ENCODE peak calls at places on chromosomes 13 and 19, in four cellular contexts. Z is AG10803, N is RWPE1, J is lung. F is an unnamed sample.

GRCh38 chr13:104625196-104625595 is 1559.0 kb upstream of the SLC10A2 start:
- DNase-seq in Z (no peak), N (no peak), J (no peak), F (no peak)

GRCh38 chr19:44745386-44745831 is 3.1 kb upstream of the BCL3 start:
- DNase-seq in Z (peak; percentile 81), N (no peak), J (peak; percentile 68), F (peak; percentile 74)

GRCh38 chr19:28436320-28436719 is 776.6 kb downstream of the UQCRFS1 start:
- DNase-seq in Z (no peak), N (no peak), J (no peak), F (no peak)

GRCh38 chr13:80924596-80924995 is 583.7 kb upstream of the SPRY2 start:
- DNase-seq in Z (no peak), N (no peak), J (no peak), F (no peak)

GRCh38 chr19:58123354-58123753 is 25.3 kb upstream of the ZSCAN18 start:
- DNase-seq in Z (no peak), N (no peak), J (no peak), F (no peak)

GRCh38 chr19:3986260-3987041 is 1.2 kb upstream of the EEF2 start:
- DNase-seq in Z (peak; percentile 80), N (peak; percentile 57), J (peak; percentile 53), F (no peak)

GRCh38 chr13:98778749-98779148 is 26.3 kb upstream of the SLC15A1 start:
- DNase-seq in Z (no peak), N (no peak), J (no peak), F (no peak)

GRCh38 chr19:14361824-14362223 is 19.4 kb upstream of the ADGRE5 start:
- DNase-seq in Z (no peak), N (no peak), J (no peak), F (no peak)

GRCh38 chr19:29326849-29327840 is 114.2 kb upstream of the UQCRFS1 start:
- DNase-seq in Z (no peak), N (no peak), J (no peak), F (no peak)

GRCh38 chr13:110759710-110760109 is 46.2 kb downstream of the ING1 start:
- DNase-seq in Z (peak; percentile 21), N (peak; percentile 26), J (no peak), F (no peak)

GRCh38 chr13:67438465-67438864 is 208.3 kb upstream of the PCDH9 start:
- DNase-seq in Z (no peak), N (no peak), J (no peak), F (no peak)

GRCh38 chr13:31134055-31134711 is 27.5 kb downstream of the HSPH1 start:
- DNase-seq in Z (no peak), N (no peak), J (no peak), F (no peak)

GRCh38 chr19:44975444-44975843 is 20.3 kb downstream of the CLPTM1 start:
- DNase-seq in Z (no peak), N (no peak), J (no peak), F (no peak)

GRCh38 chr19:49272204-49272603 is 52.8 kb downstream of the SLC6A16 start:
- DNase-seq in Z (peak; percentile 27), N (peak; percentile 88), J (no peak), F (no peak)

GRCh38 chr13:107138468-107138867 is 570.5 kb upstream of the ARGLU1 start:
- DNase-seq in Z (no peak), N (no peak), J (no peak), F (no peak)

GRCh38 chr13:19586904-19587634 is 25.7 kb upstream of the TPTE2 start:
- DNase-seq in Z (peak; percentile 46), N (peak; percentile 36), J (peak; percentile 31), F (no peak)

GRCh38 chr19:21593934-21594844 is 88.8 kb downstream of the ZNF429 start:
- DNase-seq in Z (no peak), N (no peak), J (peak; percentile 54), F (no peak)

GRCh38 chr13:45374917-45375316 is 33.9 kb upstream of the TPT1 start:
- DNase-seq in Z (peak; percentile 21), N (no peak), J (no peak), F (no peak)

GRCh38 chr13:53151692-53152421 is 123.2 kb downstream of the OLFM4 start:
- DNase-seq in Z (peak; percentile 32), N (peak; percentile 3), J (no peak), F (no peak)

GRCh38 chr13:40505196-40505595 is 161.2 kb downstream of the FOXO1 start:
- DNase-seq in Z (no peak), N (no peak), J (no peak), F (no peak)

GRCh38 chr13:27425918-27426630 is 1.7 kb downstream of the GTF3A start:
- DNase-seq in Z (peak; percentile 81), N (peak; percentile 82), J (peak; percentile 82), F (no peak)

GRCh38 chr19:10514211-10515145 is 2.8 kb downstream of the S1PR5 start:
- DNase-seq in Z (no peak), N (no peak), J (no peak), F (no peak)

GRCh38 chr19:42122691-42123607 is 9.3 kb downstream of the POU2F2 start:
- DNase-seq in Z (no peak), N (no peak), J (no peak), F (no peak)

GRCh38 chr13:92196566-92197256 is 798.3 kb downstream of the GPC5 start:
- DNase-seq in Z (no peak), N (no peak), J (no peak), F (no peak)

GRCh38 chr19:1566392-1567115 is 1.6 kb downstream of the MEX3D start:
- DNase-seq in Z (peak; percentile 78), N (peak; percentile 62), J (peak; percentile 71), F (peak; percentile 58)

GRCh38 chr13:73835138-73835721 is 299.0 kb downstream of the KLF12 start:
- DNase-seq in Z (peak; percentile 42), N (peak; percentile 37), J (no peak), F (no peak)

GRCh38 chr13:70613295-70613694 is 505.0 kb upstream of the KLHL1 start:
- DNase-seq in Z (no peak), N (no peak), J (no peak), F (no peak)

GRCh38 chr19:49855676-49856573 is 5.0 kb downstream of the PTOV1 start:
- DNase-seq in Z (no peak), N (no peak), J (no peak), F (no peak)

GRCh38 chr13:53001444-53001843 is 27.2 kb upstream of the OLFM4 start:
- DNase-seq in Z (no peak), N (no peak), J (no peak), F (no peak)

GRCh38 chr19:10256551-10256950 is 4.5 kb downstream of the MRPL4 start:
- DNase-seq in Z (no peak), N (no peak), J (no peak), F (no peak)

DNA sequence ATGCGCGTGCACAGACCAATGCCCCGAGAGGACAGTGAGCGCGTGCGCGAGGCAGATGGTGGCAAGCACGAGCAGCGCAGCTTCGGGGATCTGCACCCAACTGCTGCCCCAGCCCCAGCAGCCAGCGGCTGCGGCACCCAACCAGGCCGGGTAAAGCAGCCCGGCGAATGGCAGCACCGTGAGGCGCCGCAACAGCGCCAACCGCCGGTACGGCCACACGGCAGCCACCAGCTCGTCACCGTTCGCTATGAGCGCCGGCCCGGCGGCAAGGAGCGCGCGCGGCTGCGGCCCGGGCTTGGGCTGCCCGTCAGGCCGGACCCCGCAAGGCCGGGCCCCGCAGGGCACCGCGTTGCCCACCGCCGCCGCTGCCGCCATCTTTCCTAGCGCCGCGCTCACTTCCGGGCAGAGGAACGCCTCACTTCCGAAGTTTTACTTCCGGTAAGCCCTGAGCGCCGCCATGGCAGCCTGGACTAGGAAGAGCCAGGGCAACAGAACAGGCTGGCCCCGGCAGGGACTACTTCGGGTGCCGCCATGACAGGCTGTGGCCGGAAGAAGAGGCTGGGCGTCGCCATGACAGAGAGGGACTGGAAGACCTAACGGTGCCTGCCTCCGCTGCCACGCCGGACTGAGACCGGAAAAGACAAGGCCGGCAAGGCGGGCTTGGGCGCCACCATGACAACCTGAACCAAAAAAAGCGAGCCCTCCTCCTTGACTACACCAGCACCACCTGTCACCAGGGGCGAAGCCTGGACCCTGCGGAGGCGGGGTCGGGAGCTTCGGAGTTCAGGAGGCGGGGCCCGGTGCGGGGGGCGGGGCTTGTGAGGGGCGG is at the start of gene ATP13A1:
- DNase-seq in Z (peak; percentile 98), N (peak; percentile 89), J (peak; percentile 97), F (peak; percentile 93)
- TF ChIP-seq CTCF in Z (peak; percentile 14), N (no peak), J (no peak), F (peak; percentile 1)

DNA sequence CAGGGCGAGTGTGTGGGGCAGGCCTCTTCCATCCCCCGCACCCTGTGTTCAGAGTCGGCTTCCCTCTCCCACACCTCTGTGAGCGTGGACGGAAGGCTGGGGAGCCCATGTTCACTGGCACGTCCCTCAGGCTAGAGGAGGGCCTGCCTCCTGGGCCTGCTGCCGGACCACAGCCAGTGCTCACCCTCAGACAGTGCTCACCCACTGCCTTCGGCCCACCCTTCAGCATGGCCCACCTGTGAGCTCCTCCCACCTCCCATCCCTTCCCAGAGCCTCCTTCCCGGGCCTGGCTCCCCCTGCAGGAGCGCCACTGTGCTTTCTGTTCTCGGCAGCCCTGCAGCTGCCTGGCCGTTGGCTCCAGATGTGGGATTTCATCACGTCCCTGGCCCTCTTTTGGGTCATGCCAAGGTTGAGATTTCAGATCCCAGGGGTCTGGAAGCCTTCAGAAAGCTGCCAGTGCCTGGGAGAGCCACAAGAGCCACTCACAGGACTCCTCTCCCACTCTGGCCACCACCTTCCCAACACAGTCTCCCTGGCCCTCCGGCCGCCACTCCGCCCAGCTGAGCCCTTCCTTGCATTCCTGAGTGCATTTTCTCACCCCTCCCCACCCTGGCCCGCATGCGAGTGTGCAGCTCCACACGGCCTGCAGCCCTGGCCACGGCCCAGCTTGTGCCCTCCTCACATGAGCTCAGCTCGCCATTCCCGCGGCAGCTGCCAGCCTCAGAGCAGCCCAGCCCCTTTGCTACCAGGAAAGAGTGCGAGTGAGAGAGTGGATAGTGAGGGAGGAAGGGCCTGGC is 25.3 kb downstream of the CAPN12 start:
- DNase-seq in Z (peak; percentile 76), N (no peak), J (peak; percentile 50), F (no peak)
- TF ChIP-seq CTCF in Z (peak; percentile 49), N (peak; percentile 8), J (no peak), F (peak; percentile 34)

DNA sequence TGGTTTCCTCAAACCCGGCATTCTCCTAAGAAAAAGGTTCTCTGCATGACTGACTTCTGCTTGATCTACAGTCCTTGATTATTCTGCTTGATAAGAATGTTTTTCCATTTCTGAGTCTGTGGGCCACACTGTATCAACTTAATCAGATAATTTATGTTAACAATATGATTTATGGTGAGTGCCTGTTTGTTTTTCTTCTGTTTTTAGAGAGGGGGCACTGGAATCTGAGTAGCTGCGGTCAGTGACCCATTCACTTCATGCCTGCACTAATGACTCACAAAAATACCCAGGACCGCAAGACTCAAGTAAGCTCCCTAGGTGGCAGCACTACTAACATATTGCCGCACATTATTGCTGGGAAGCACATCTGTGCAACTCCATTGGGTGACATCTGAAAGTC is 542.3 kb upstream of the ATXN8OS start:
- DNase-seq in Z (no peak), N (no peak), J (no peak), F (no peak)
- TF ChIP-seq CTCF in Z (no peak), N (peak; percentile 17), J (no peak), F (no peak)

GRCh38 chr13:46803586-46803985 is 6.6 kb upstream of the ESD start:
- DNase-seq in Z (no peak), N (no peak), J (no peak), F (no peak)

GRCh38 chr13:46799139-46799538 is 2.2 kb upstream of the ESD start:
- DNase-seq in Z (no peak), N (no peak), J (no peak), F (no peak)

GRCh38 chr13:46801831-46802230 is 4.9 kb upstream of the ESD start:
- DNase-seq in Z (no peak), N (no peak), J (no peak), F (no peak)

DNA sequence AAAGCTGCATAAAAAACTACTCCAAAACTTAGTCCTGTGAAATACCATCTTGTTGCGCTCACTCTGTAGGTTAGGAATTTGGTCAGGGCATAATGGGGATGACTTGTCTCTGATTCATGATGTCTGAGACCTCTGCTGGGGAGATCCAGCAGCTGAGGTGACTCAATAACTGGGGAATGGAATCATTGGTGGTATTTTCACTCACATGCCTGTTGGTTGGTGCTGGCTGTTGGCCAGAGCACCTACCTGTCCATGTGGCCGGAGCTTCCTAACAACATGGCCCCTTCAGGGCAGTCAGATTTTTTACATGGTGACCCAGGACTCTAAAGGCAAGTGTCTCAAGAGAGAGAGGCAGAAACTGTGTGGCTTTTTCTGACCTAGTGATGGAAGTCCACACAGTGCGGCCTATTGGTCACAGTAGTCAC is 7.4 kb upstream of the ESD start:
- DNase-seq in Z (peak; percentile 95), N (peak; percentile 89), J (no peak), F (no peak)
- TF ChIP-seq CTCF in Z (peak; percentile 25), N (no peak), J (no peak), F (no peak)